ENCODE peak calls at places on chromosomes 3 and 15, in four cellular contexts. One of them, this sample, is unnamed.

GRCh38 chr15:41811432-41812195 is 16.3 kb upstream of the JMJD7 start:
- DNase-seq in IMR-90: peak
- DNase-seq in suprapubic skin: peak
- DNase-seq in astrocyte of the cerebellum: peak
- DNase-seq in this sample: no peak

GRCh38 chr3:64149886-64150285 is 75.4 kb downstream of the PRICKLE2 start:
- DNase-seq in IMR-90: no peak
- DNase-seq in suprapubic skin: no peak
- DNase-seq in astrocyte of the cerebellum: no peak
- DNase-seq in this sample: no peak

GRCh38 chr3:184366619-184367321 is 5.3 kb downstream of the POLR2H start:
- DNase-seq in IMR-90: peak
- DNase-seq in suprapubic skin: no peak
- DNase-seq in astrocyte of the cerebellum: no peak
- DNase-seq in this sample: no peak

GRCh38 chr3:151210676-151211381 is 7.8 kb upstream of the GPR171 start:
- DNase-seq in IMR-90: no peak
- DNase-seq in suprapubic skin: no peak
- DNase-seq in astrocyte of the cerebellum: no peak
- DNase-seq in this sample: no peak

GRCh38 chr3:112101946-112102345 is 15.8 kb downstream of the C3orf52 start:
- DNase-seq in IMR-90: peak
- DNase-seq in suprapubic skin: no peak
- DNase-seq in astrocyte of the cerebellum: peak
- DNase-seq in this sample: no peak

GRCh38 chr3:2862366-2862765 is 247.8 kb downstream of the IL5RA start:
- DNase-seq in IMR-90: no peak
- DNase-seq in suprapubic skin: no peak
- DNase-seq in astrocyte of the cerebellum: no peak
- DNase-seq in this sample: no peak

GRCh38 chr3:174397848-174398247 is 461.3 kb upstream of the NAALADL2 start:
- DNase-seq in IMR-90: peak
- DNase-seq in suprapubic skin: no peak
- DNase-seq in astrocyte of the cerebellum: peak
- DNase-seq in this sample: no peak

GRCh38 chr3:81558106-81558505 is 203.3 kb downstream of the GBE1 start:
- DNase-seq in IMR-90: no peak
- DNase-seq in suprapubic skin: no peak
- DNase-seq in astrocyte of the cerebellum: no peak
- DNase-seq in this sample: no peak

GRCh38 chr3:13078158-13078905 is 5.1 kb upstream of the IQSEC1 start:
- DNase-seq in IMR-90: no peak
- DNase-seq in suprapubic skin: no peak
- DNase-seq in astrocyte of the cerebellum: no peak
- DNase-seq in this sample: no peak

GRCh38 chr3:194323785-194324735 is 27.1 kb downstream of the CPN2 start:
- DNase-seq in IMR-90: peak
- DNase-seq in suprapubic skin: no peak
- DNase-seq in astrocyte of the cerebellum: no peak
- DNase-seq in this sample: no peak

GRCh38 chr3:73623996-73624362 is 762 bp downstream of the PDZRN3 start:
- DNase-seq in IMR-90: peak
- DNase-seq in suprapubic skin: no peak
- DNase-seq in astrocyte of the cerebellum: no peak
- DNase-seq in this sample: no peak

GRCh38 chr3:157073810-157074209 is 86.1 kb downstream of the CCNL1 start:
- DNase-seq in IMR-90: peak
- DNase-seq in suprapubic skin: no peak
- DNase-seq in astrocyte of the cerebellum: peak
- DNase-seq in this sample: peak

GRCh38 chr15:60528530-60528929 is 49.6 kb upstream of the ICE2 start:
- DNase-seq in IMR-90: peak
- DNase-seq in suprapubic skin: no peak
- DNase-seq in astrocyte of the cerebellum: no peak
- DNase-seq in this sample: no peak

GRCh38 chr3:72342450-72342849 is 505.8 kb downstream of the SHQ1 start:
- DNase-seq in IMR-90: no peak
- DNase-seq in suprapubic skin: no peak
- DNase-seq in astrocyte of the cerebellum: no peak
- DNase-seq in this sample: no peak

GRCh38 chr3:59482684-59483083 is 432.9 kb upstream of the CFAP20DC start:
- DNase-seq in IMR-90: no peak
- DNase-seq in suprapubic skin: no peak
- DNase-seq in astrocyte of the cerebellum: no peak
- DNase-seq in this sample: no peak

GRCh38 chr15:36544518-36545383 is 34.7 kb upstream of the CDIN1 start:
- DNase-seq in IMR-90: no peak
- DNase-seq in suprapubic skin: no peak
- DNase-seq in astrocyte of the cerebellum: peak
- DNase-seq in this sample: no peak

GRCh38 chr3:8851703-8852102 is 82.3 kb upstream of the OXTR start:
- DNase-seq in IMR-90: peak
- DNase-seq in suprapubic skin: no peak
- DNase-seq in astrocyte of the cerebellum: peak
- DNase-seq in this sample: no peak

GRCh38 chr3:109973733-109974132 is 636.4 kb upstream of the DPPA4 start:
- DNase-seq in IMR-90: peak
- DNase-seq in suprapubic skin: no peak
- DNase-seq in astrocyte of the cerebellum: no peak
- DNase-seq in this sample: no peak

GRCh38 chr3:169383770-169384169 is 279.7 kb downstream of the MECOM start:
- DNase-seq in IMR-90: no peak
- DNase-seq in suprapubic skin: no peak
- DNase-seq in astrocyte of the cerebellum: no peak
- DNase-seq in this sample: no peak

GRCh38 chr15:39127925-39128617 is 452.8 kb upstream of the THBS1 start:
- DNase-seq in IMR-90: peak
- DNase-seq in suprapubic skin: no peak
- DNase-seq in astrocyte of the cerebellum: peak
- DNase-seq in this sample: peak

GRCh38 chr3:124609402-124609801 is 120.8 kb upstream of the UMPS start:
- DNase-seq in IMR-90: peak
- DNase-seq in suprapubic skin: no peak
- DNase-seq in astrocyte of the cerebellum: no peak
- DNase-seq in this sample: no peak

GRCh38 chr3:156826144-156826895 is at the start of gene LEKR1:
- DNase-seq in IMR-90: peak
- DNase-seq in suprapubic skin: peak
- DNase-seq in astrocyte of the cerebellum: peak
- DNase-seq in this sample: peak

GRCh38 chr3:72633534-72633933 is 214.7 kb downstream of the SHQ1 start:
- DNase-seq in IMR-90: no peak
- DNase-seq in suprapubic skin: no peak
- DNase-seq in astrocyte of the cerebellum: no peak
- DNase-seq in this sample: no peak

GRCh38 chr3:196096382-196096953 is 14.6 kb upstream of the TFRC start:
- DNase-seq in IMR-90: no peak
- DNase-seq in suprapubic skin: peak
- DNase-seq in astrocyte of the cerebellum: no peak
- DNase-seq in this sample: no peak

GRCh38 chr15:88467935-88468528 is 524 bp downstream of the MRPS11 start:
- DNase-seq in IMR-90: peak
- DNase-seq in suprapubic skin: no peak
- DNase-seq in astrocyte of the cerebellum: no peak
- DNase-seq in this sample: no peak

GRCh38 chr3:67661079-67661478 is 6.7 kb upstream of the SUCLG2 start:
- DNase-seq in IMR-90: no peak
- DNase-seq in suprapubic skin: no peak
- DNase-seq in astrocyte of the cerebellum: no peak
- DNase-seq in this sample: no peak

GRCh38 chr15:52208306-52208946 is 17.2 kb upstream of the GNB5 start:
- DNase-seq in IMR-90: peak
- DNase-seq in suprapubic skin: no peak
- DNase-seq in astrocyte of the cerebellum: peak
- DNase-seq in this sample: no peak

GRCh38 chr3:161066926-161067325 is 38.2 kb downstream of the B3GALNT1 start:
- DNase-seq in IMR-90: no peak
- DNase-seq in suprapubic skin: no peak
- DNase-seq in astrocyte of the cerebellum: no peak
- DNase-seq in this sample: no peak

GRCh38 chr15:68699881-68700394 is 120.8 kb downstream of the ANP32A start:
- DNase-seq in IMR-90: no peak
- DNase-seq in suprapubic skin: no peak
- DNase-seq in astrocyte of the cerebellum: no peak
- DNase-seq in this sample: no peak

GRCh38 chr3:32132706-32133105 is 26.3 kb downstream of the GPD1L start:
- DNase-seq in IMR-90: no peak
- DNase-seq in suprapubic skin: no peak
- DNase-seq in astrocyte of the cerebellum: no peak
- DNase-seq in this sample: no peak
- H3K4me3 ChIP-seq in IMR-90: no peak
- H3K4me3 ChIP-seq in suprapubic skin: no peak
- H3K4me3 ChIP-seq in astrocyte of the cerebellum: no peak
- H3K4me3 ChIP-seq in this sample: no peak

GRCh38 chr3:177824841-177825240 is 627.6 kb upstream of the TBL1XR1 start:
- DNase-seq in IMR-90: no peak
- DNase-seq in suprapubic skin: no peak
- DNase-seq in astrocyte of the cerebellum: no peak
- DNase-seq in this sample: no peak

GRCh38 chr3:177826253-177826652 is 629.0 kb upstream of the TBL1XR1 start:
- DNase-seq in IMR-90: no peak
- DNase-seq in suprapubic skin: no peak
- DNase-seq in astrocyte of the cerebellum: no peak
- DNase-seq in this sample: no peak

GRCh38 chr3:177822826-177823225 is 625.5 kb upstream of the TBL1XR1 start:
- DNase-seq in IMR-90: no peak
- DNase-seq in suprapubic skin: no peak
- DNase-seq in astrocyte of the cerebellum: no peak
- DNase-seq in this sample: no peak

GRCh38 chr3:177824190-177824786 is 627.0 kb upstream of the TBL1XR1 start:
- DNase-seq in IMR-90: peak
- DNase-seq in suprapubic skin: peak
- DNase-seq in astrocyte of the cerebellum: no peak
- DNase-seq in this sample: peak

DNA sequence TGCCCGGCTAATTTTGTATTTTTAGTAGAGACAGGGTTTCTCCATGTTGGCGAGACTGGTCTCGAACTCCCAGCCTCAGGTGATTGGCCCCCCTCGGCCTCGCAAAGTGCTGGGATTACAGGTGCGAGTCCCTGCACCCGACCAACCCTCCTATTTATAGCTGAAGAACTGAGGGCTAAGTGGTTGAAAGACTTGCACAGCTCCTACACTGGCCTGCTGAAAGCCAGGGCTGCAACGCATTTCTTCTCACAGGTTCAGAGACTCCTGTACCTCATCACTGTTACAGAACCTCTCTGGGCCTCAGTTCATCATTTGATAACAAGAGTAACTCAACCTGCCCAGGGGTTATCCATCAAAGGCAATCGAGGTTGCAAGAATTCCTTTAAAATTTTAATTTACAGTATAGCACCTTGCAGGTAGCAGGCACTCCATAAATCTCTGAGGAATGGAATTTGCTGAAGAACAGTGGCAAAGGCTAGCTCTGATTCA is 626.5 kb upstream of the TBL1XR1 start:
- DNase-seq in IMR-90: no peak
- DNase-seq in suprapubic skin: no peak
- DNase-seq in astrocyte of the cerebellum: no peak
- DNase-seq in this sample: no peak
- TF ChIP-seq CTCF in IMR-90: no peak
- TF ChIP-seq CTCF in suprapubic skin: no peak
- TF ChIP-seq CTCF in astrocyte of the cerebellum: no peak
- TF ChIP-seq CTCF in this sample: no peak

GRCh38 chr15:40749151-40749630 is 5.9 kb downstream of the RMDN3 start:
- DNase-seq in IMR-90: no peak
- DNase-seq in suprapubic skin: no peak
- DNase-seq in astrocyte of the cerebellum: no peak
- DNase-seq in this sample: no peak

GRCh38 chr15:40754574-40754882 is 526 bp downstream of the RMDN3 start:
- DNase-seq in IMR-90: no peak
- DNase-seq in suprapubic skin: peak
- DNase-seq in astrocyte of the cerebellum: no peak
- DNase-seq in this sample: no peak

GRCh38 chr15:40754883-40755815 is at the start of gene RMDN3:
- DNase-seq in IMR-90: peak
- DNase-seq in suprapubic skin: peak
- DNase-seq in astrocyte of the cerebellum: peak
- DNase-seq in this sample: peak

GRCh38 chr15:40747685-40748631 is 7.1 kb downstream of the RMDN3 start:
- DNase-seq in IMR-90: no peak
- DNase-seq in suprapubic skin: no peak
- DNase-seq in astrocyte of the cerebellum: no peak
- DNase-seq in this sample: no peak

DNA sequence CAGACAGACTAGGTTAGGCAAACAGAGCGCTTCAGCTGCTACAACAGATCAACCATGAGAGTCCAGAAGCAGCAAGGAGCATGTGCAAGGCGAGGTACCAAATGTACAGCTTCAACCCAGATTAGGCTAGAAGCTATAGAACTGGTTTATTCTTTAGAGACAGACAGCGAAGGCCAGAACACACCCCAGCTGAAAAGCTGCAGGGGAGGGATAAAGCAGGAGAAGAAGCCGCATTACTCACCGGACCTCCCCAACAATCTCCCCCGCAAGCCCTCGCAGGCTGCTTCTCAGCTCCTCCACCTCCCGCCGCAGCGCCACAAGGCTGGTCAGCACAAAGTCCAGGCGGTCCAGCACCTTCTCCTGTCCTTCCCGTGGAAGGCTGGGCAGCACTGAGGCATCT is 3.3 kb downstream of the RMDN3 start:
- DNase-seq in IMR-90: no peak
- DNase-seq in suprapubic skin: no peak
- DNase-seq in astrocyte of the cerebellum: no peak
- DNase-seq in this sample: no peak
- H3K4me3 ChIP-seq in IMR-90: no peak
- H3K4me3 ChIP-seq in suprapubic skin: no peak
- H3K4me3 ChIP-seq in astrocyte of the cerebellum: no peak
- H3K4me3 ChIP-seq in this sample: no peak

DNA sequence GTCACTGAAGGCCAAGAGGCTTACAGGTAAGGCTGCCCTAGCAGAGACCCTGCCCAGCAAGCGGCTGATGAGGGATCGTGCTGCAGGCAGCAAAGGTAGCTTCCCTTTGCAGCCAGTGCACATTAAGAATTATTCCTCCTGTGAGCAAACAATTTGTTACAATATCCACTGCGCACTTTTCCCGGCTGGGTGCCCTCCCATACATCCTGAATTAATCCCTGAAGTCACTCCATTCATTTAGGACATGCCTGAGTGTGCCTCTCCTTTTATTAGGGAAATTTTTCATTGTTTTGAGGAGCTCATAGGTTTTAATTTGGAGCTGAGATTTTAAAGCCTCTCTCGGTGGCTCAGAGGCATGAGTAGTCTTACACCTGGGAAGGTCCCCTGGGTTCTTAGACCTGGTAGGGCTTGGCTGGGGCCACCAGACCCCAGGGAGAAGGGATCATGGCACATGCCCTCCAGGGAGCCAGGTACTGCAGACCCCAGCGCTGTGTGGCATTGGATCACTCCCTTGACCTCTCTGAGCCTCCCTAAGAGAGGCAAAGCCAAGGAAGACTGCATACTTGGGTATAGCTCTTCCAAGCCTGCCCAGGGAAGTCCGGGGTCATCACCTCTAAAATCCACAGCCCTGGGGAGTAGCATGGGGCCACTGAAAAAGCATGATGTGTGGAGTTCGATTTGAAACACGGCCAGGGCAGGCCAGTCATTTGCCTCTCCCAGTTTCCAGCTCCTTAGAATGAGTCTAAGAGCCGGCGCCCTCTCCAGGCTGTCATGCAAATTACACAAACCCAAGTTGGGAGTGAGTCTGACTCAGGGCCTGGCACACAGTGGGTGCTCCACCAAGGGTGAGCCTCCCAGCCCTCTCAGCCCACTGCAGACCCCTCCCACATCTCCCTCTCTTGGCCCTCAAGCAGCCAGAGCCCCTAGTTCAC is 151.9 kb upstream of the LINGO1 start:
- DNase-seq in IMR-90: no peak
- DNase-seq in suprapubic skin: no peak
- DNase-seq in astrocyte of the cerebellum: no peak
- DNase-seq in this sample: no peak
- TF ChIP-seq CTCF in IMR-90: peak
- TF ChIP-seq CTCF in suprapubic skin: no peak
- TF ChIP-seq CTCF in astrocyte of the cerebellum: peak
- TF ChIP-seq CTCF in this sample: peak

This sample was measured in retinal pigment epithelial cell.